ENCODE peak calls at places on chromosomes 2 and 18, in eight cellular contexts. G is A549, V is transverse colon, X is sigmoid colon, J is GM12878, B is K562, T is ovary, C is HepG2. R is an unnamed sample.

GRCh38 chr2:230872968-230873669 is 8.4 kb downstream of the ITM2C start:
- DNase-seq in G (no peak), V (peak), X (no peak), J (peak), B (no peak), T (no peak), C (no peak), R (no peak)

GRCh38 chr2:84970266-84970955 is 550 bp upstream of the KCMF1 start:
- DNase-seq in G (no peak), V (peak), X (peak), J (no peak), B (peak), T (peak), C (no peak), R (peak)

GRCh38 chr2:128782411-128783192 is 463.9 kb upstream of the HS6ST1 start:
- DNase-seq in G (no peak), V (no peak), X (peak), J (no peak), B (no peak), T (no peak), C (no peak), R (no peak)

GRCh38 chr18:35936951-35937350 is 35.5 kb upstream of the RMP24 start:
- DNase-seq in G (no peak), V (no peak), X (no peak), J (no peak), B (no peak), T (no peak), C (no peak), R (no peak)

GRCh38 chr2:203802277-203803045 is 65.1 kb upstream of the CTLA4 start:
- DNase-seq in G (no peak), V (no peak), X (no peak), J (no peak), B (no peak), T (no peak), C (no peak), R (no peak)

GRCh38 chr2:236631361-236632291 is 62.0 kb downstream of the ACKR3 start:
- DNase-seq in G (no peak), V (no peak), X (peak), J (no peak), B (no peak), T (no peak), C (no peak), R (no peak)

GRCh38 chr2:146415291-146415690 is 1429.5 kb upstream of the ACVR2A start:
- DNase-seq in G (no peak), V (no peak), X (no peak), J (no peak), B (no peak), T (no peak), C (no peak), R (no peak)

GRCh38 chr18:14919666-14920065 is 171.7 kb downstream of the ANKRD30B start:
- DNase-seq in G (no peak), V (peak), X (no peak), J (no peak), B (no peak), T (no peak), C (peak), R (no peak)

GRCh38 chr2:182224669-182225068 is 202.2 kb downstream of the PDE1A start:
- DNase-seq in G (no peak), V (no peak), X (no peak), J (no peak), B (no peak), T (no peak), C (no peak), R (no peak)

GRCh38 chr2:195563857-195564512 is 93.0 kb upstream of the SLC39A10 start:
- DNase-seq in G (no peak), V (no peak), X (no peak), J (no peak), B (no peak), T (no peak), C (no peak), R (no peak)

GRCh38 chr2:61210332-61210981 is 48.5 kb downstream of the C2orf74 start:
- DNase-seq in G (peak), V (no peak), X (no peak), J (no peak), B (no peak), T (no peak), C (peak), R (no peak)

GRCh38 chr2:213806125-213806726 is 522.0 kb downstream of the SPAG16 start:
- DNase-seq in G (peak), V (no peak), X (no peak), J (no peak), B (no peak), T (no peak), C (peak), R (no peak)

GRCh38 chr2:21008014-21008789 is 35.7 kb downstream of the APOB start:
- DNase-seq in G (no peak), V (no peak), X (no peak), J (no peak), B (no peak), T (no peak), C (no peak), R (no peak)

GRCh38 chr18:57437782-57438668 is 2.9 kb downstream of the ONECUT2 start:
- DNase-seq in G (peak), V (peak), X (no peak), J (no peak), B (no peak), T (no peak), C (peak), R (no peak)

GRCh38 chr2:73020306-73020656 is 51.2 kb downstream of the SFXN5 start:
- DNase-seq in G (no peak), V (no peak), X (no peak), J (no peak), B (no peak), T (no peak), C (no peak), R (no peak)

DNA sequence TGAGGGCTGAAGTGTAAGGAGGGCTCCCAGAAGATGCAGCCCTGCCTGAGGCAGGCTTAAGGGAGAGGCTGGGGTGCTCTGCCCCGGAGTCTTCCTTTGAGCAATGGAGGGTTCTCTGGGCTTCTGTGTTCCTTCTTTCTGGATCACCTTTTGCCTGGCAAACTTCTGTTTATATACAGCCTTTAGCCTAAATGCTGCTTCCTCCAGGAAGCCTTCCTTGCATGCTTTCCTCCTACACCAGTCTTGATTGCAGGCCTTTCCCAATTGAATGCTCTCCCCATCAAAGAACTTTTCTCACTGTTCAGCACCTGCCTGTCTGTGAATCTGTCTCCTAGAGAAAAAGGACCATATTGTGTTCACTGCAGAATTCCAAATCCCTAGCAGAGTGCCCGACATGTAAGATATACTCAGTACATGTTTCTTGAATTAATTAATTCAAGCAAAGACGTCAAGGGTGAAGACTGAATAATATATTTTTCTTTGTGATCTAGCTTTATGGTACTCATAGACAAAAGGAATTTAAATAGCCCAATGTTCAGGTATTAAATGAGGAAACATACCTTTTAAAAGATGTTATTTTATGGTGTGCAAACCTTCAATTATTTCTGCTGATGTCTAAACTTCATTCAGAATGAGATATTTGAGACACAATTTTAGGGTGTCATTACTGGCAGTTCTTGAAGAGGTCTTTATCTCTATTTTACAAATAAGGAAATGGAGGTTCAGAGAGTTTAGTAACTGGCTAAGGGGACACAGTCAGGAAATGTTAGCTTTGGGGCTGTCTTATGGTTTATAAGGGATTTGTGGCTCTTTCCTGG is 154.9 kb downstream of the DDX1 start:
- DNase-seq in G (no peak), V (no peak), X (no peak), J (no peak), B (no peak), T (no peak), C (no peak), R (no peak)
- TF ChIP-seq POLR2A in G (no peak), V (no peak), X (no peak), J (no peak), B (no peak), T (no peak), C (no peak), R (no peak)

GRCh38 chr2:197628043-197628500 is 47.3 kb downstream of the RFTN2 start:
- DNase-seq in G (no peak), V (no peak), X (peak), J (peak), B (no peak), T (no peak), C (no peak), R (peak)
- TF ChIP-seq EP300 in G (no peak), V (no peak), X (no peak), J (no peak), B (no peak), T (no peak), C (no peak), R (peak)

DNA sequence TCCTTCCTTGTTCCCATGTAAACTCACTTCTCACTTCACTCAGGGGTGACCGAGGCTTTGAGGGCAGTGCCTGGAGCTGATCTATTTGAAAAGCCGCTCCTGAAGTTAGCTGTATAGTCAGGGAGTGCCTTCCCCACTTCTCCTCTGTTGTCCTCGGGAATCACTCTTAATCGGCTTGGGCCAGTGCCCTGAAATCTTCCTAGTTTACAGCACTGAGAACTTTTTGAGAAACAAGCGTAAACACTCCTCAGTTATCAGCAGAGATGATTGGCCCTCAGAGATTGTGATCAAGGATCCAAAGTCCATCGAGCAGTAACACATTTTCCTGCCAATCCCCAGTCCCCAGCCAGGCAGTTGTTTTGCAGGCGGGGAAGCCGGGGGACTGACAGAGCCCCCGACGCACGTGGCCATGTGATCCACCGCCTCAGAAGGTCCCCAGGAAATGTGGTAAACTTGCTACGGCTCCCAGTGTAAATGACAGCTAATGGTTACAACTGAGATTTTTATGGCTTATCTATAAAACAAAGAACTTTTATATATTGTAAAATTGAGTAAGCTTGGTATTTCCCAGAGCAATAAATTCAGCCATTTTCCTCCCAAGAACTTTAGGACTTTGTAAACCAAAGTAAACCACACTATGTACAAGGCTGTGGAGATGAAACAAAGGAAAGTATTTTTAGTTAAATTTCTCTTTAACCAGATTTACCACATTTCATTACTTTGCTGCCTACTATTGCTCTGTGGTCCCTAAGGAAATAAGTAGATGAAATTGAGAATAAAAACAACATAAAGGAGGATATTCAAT is 53.5 kb downstream of the C18orf63 start:
- DNase-seq in G (no peak), V (peak), X (no peak), J (no peak), B (no peak), T (no peak), C (peak), R (peak)
- TF ChIP-seq POLR2A in G (no peak), V (no peak), X (no peak), J (no peak), B (no peak), T (no peak), C (no peak), R (no peak)

DNA sequence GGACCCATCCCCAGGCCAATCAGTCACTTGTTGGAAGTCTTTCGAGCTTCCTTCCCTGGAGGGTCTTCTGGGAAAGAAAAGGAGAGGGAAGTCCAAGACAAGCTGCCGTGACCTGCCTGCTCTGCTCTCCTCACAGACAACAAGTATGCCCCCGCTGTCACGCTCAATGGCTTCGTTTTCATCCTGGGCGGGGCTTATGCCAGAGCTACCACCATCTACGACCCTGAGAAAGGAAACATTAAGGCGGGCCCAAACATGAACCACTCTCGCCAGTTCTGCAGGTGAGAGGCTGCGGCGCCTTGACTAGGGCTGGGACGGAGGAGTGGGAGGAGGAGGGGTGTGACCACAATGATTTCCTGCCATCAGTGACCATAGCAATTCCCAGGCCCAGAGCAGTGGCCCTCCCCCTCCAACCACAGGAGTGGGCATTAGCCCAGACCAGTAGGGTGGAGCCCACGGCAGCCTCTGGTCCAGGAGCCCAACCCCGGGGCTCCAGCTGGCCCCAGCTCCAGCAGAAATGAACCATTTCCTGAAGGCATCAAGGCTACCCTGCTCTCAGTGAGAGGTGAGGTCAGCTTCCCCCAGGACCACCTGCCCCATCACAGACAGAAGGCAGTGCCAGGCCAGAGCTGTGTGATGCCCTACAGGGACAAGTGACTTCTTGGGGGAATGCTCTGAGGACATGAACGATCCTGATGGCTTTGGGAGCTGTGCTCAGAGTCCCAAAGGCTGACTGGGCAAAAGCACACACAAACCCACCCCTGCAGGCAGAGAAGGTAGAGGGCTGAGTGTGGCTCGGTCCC is 223.1 kb downstream of the ATAD2B start:
- DNase-seq in G (no peak), V (no peak), X (peak), J (no peak), B (no peak), T (peak), C (no peak), R (no peak)
- TF ChIP-seq EP300 in G (no peak), V (no peak), X (no peak), J (no peak), B (no peak), T (no peak), C (no peak), R (no peak)

GRCh38 chr2:74441111-74441689 is 537 bp downstream of the RTKN start:
- DNase-seq in G (no peak), V (no peak), X (no peak), J (no peak), B (no peak), T (no peak), C (no peak), R (no peak)

GRCh38 chr2:74439373-74440004 is 2.2 kb downstream of the RTKN start:
- DNase-seq in G (no peak), V (no peak), X (no peak), J (no peak), B (no peak), T (no peak), C (no peak), R (no peak)

GRCh38 chr2:74440005-74440377 is 1.7 kb downstream of the RTKN start:
- DNase-seq in G (no peak), V (peak), X (peak), J (no peak), B (no peak), T (peak), C (peak), R (peak)

GRCh38 chr2:74441690-74442482 is at the start of gene RTKN:
- DNase-seq in G (no peak), V (peak), X (peak), J (no peak), B (no peak), T (peak), C (peak), R (no peak)

GRCh38 chr2:74440378-74441110 is 1.2 kb downstream of the RTKN start:
- DNase-seq in G (peak), V (peak), X (peak), J (no peak), B (peak), T (peak), C (peak), R (peak)
- TF ChIP-seq POLR2A in G (peak), V (peak), X (peak), J (peak), B (peak), T (no peak), C (peak), R (peak)